ENCODE peak calls at places on chromosomes 7 and 10, in six cellular contexts. G, Z, N, L, D and B are unnamed samples.

GRCh38 chr10:132623996-132624846 is 86.6 kb downstream of the INPP5A start:
- DNase-seq in L (no peak), G (no peak), Z (no peak), D (no peak), N (no peak), B (no peak)

GRCh38 chr10:71064413-71065118 is 147.8 kb upstream of the UNC5B start:
- DNase-seq in D (no peak), G (no peak), Z (peak), N (no peak), L (peak), B (no peak)

GRCh38 chr10:31320179-31320597 is 1.2 kb downstream of the ZEB1 start:
- DNase-seq in Z (peak), D (peak), N (no peak), L (no peak), G (peak), B (peak)

GRCh38 chr7:24637021-24637420 is 63.8 kb downstream of the PALS2 start:
- DNase-seq in Z (peak), N (no peak), G (peak), D (no peak), L (no peak), B (no peak)

GRCh38 chr7:77416621-77417371 is 647 bp upstream of the GSAP start:
- DNase-seq in N (no peak), G (no peak), L (no peak), Z (no peak), D (no peak), B (no peak)

GRCh38 chr10:23493711-23494110 is 54.8 kb downstream of the OTUD1 start:
- DNase-seq in G (no peak), D (no peak), N (no peak), L (no peak), Z (no peak), B (no peak)

GRCh38 chr10:78559514-78560392 is 509.0 kb upstream of the ZMIZ1 start:
- DNase-seq in L (no peak), N (no peak), Z (no peak), D (no peak), G (no peak), B (no peak)

GRCh38 chr7:7454000-7454399 is 81.7 kb downstream of the COL28A1 start:
- DNase-seq in Z (no peak), L (no peak), D (no peak), G (no peak), N (no peak), B (no peak)

GRCh38 chr10:114709966-114710365 is 51.9 kb upstream of the ABLIM1 start:
- DNase-seq in Z (peak), G (peak), L (no peak), N (no peak), D (no peak), B (no peak)

GRCh38 chr7:33196194-33196593 is 66.8 kb downstream of the BBS9 start:
- DNase-seq in D (no peak), Z (peak), L (no peak), N (no peak), G (peak), B (no peak)

GRCh38 chr7:9231683-9232082 is 798.3 kb downstream of the NXPH1 start:
- DNase-seq in D (no peak), N (no peak), Z (no peak), G (no peak), L (no peak), B (no peak)

GRCh38 chr10:43854042-43854441 is 205.4 kb upstream of the ZNF32 start:
- DNase-seq in Z (peak), N (peak), L (peak), G (peak), D (no peak), B (peak)

GRCh38 chr7:143422033-143422432 is 13.4 kb upstream of the EPHA1 start:
- DNase-seq in N (no peak), L (no peak), D (no peak), Z (no peak), G (no peak), B (no peak)

GRCh38 chr7:4738711-4739527 is 36.5 kb upstream of the AP5Z1 start:
- DNase-seq in D (peak), G (peak), Z (peak), L (peak), N (peak), B (peak)

GRCh38 chr10:1160561-1160961 is 104.4 kb downstream of the WDR37 start:
- DNase-seq in D (no peak), N (no peak), G (no peak), Z (no peak), L (no peak), B (no peak)

GRCh38 chr10:97032624-97033023 is 153.1 kb downstream of the SLIT1 start:
- DNase-seq in G (no peak), N (no peak), L (no peak), D (no peak), Z (no peak), B (no peak)

GRCh38 chr10:71429929-71430328 is 33.2 kb downstream of the CDH23 start:
- DNase-seq in Z (no peak), G (no peak), D (peak), L (no peak), N (no peak), B (no peak)

GRCh38 chr10:57983226-57983870 is 284.3 kb downstream of the IPMK start:
- DNase-seq in D (no peak), L (no peak), Z (peak), G (peak), N (peak), B (no peak)

GRCh38 chr10:71584461-71584860 is 135.1 kb downstream of the C10orf105 start:
- DNase-seq in N (no peak), Z (peak), G (peak), D (no peak), L (no peak), B (no peak)

GRCh38 chr10:78335691-78336401 is 302.2 kb downstream of the RPS24 start:
- DNase-seq in N (no peak), G (peak), Z (peak), D (no peak), L (no peak), B (no peak)

GRCh38 chr10:51257511-51258248 is 183.4 kb downstream of the PRKG1 start:
- DNase-seq in L (no peak), Z (peak), G (peak), N (no peak), D (no peak), B (peak)

GRCh38 chr7:131383417-131383816 is 55.7 kb downstream of the MKLN1 start:
- DNase-seq in D (no peak), N (no peak), G (peak), L (no peak), Z (peak), B (no peak)

GRCh38 chr10:69958232-69958902 is 94.3 kb upstream of the MACROH2A2 start:
- DNase-seq in G (peak), N (peak), Z (peak), D (peak), L (peak), B (peak)

GRCh38 chr7:77679608-77680007 is 16.7 kb upstream of the RSBN1L start:
- DNase-seq in L (no peak), G (no peak), D (no peak), N (no peak), Z (no peak), B (peak)

GRCh38 chr10:3085785-3086567 is 18.6 kb downstream of the PFKP start:
- DNase-seq in N (no peak), L (no peak), D (no peak), Z (no peak), G (no peak), B (no peak)

GRCh38 chr7:66357062-66357461 is 151.9 kb downstream of the TPST1 start:
- DNase-seq in L (no peak), Z (no peak), G (no peak), D (no peak), N (no peak), B (no peak)

GRCh38 chr10:76306859-76307258 is 875.4 kb downstream of the LRMDA start:
- DNase-seq in L (no peak), Z (peak), D (no peak), N (no peak), G (peak), B (no peak)

GRCh38 chr7:151843181-151843580 is 33.7 kb downstream of the PRKAG2 start:
- DNase-seq in N (no peak), Z (no peak), G (no peak), L (no peak), D (no peak), B (no peak)

GRCh38 chr7:41107330-41107937 is 595.5 kb downstream of the INHBA start:
- DNase-seq in G (peak), Z (peak), D (no peak), L (peak), N (peak), B (peak)

GRCh38 chr10:103979530-103979929 is 12.6 kb downstream of the SLK start:
- DNase-seq in G (no peak), N (no peak), Z (no peak), L (no peak), D (no peak), B (no peak)

GRCh38 chr10:49435225-49435624 is 39.3 kb upstream of the DRGX start:
- DNase-seq in N (no peak), G (no peak), D (no peak), Z (no peak), L (no peak), B (peak)

GRCh38 chr7:135970682-135971365 is 6.3 kb downstream of the MTPN start:
- DNase-seq in Z (no peak), D (no peak), L (no peak), G (no peak), N (no peak), B (no peak)

GRCh38 chr7:2166625-2167280 is 66.0 kb downstream of the MAD1L1 start:
- DNase-seq in L (no peak), N (no peak), Z (no peak), G (no peak), D (no peak), B (peak)

GRCh38 chr10:101901340-101901739 is 57.7 kb upstream of the KCNIP2 start:
- DNase-seq in Z (no peak), G (no peak), N (no peak), D (no peak), L (no peak), B (no peak)

GRCh38 chr7:117673839-117674238 is 194.0 kb downstream of the CFTR start:
- DNase-seq in G (peak), L (peak), N (peak), Z (peak), D (no peak), B (peak)

GRCh38 chr10:133169173-133169947 is 9.3 kb downstream of the KNDC1 start:
- DNase-seq in G (no peak), Z (no peak), L (no peak), D (no peak), N (no peak), B (no peak)

GRCh38 chr10:86533328-86533727 is 11.7 kb upstream of the WAPL start:
- DNase-seq in G (no peak), Z (no peak), D (no peak), N (no peak), L (no peak), B (no peak)

DNA sequence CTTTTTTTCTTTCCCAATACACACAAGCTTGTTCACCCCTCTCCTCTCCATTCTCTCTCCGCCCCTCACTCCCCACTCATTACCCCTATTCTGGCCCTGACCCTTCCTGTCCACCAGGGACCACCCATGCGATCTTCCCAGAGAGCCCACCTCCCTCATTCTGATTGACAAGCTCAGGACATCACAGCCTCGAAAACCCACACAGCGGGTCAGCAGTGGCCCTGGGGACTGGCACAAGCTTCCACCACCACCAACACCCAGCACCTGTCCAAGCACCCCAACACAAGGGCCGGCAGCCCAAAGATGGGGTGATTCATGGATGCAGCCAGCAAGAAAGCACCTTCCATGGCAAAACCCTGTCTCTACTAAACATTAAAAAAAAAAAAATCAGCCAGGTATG is 50.0 kb upstream of the USP6NL start:
- DNase-seq in N (no peak), Z (no peak), D (no peak), L (no peak), G (no peak), B (no peak)
- H3K9ac ChIP-seq in N (no peak), Z (no peak), D (no peak), L (no peak), G (no peak), B (no peak)

GRCh38 chr10:74913321-74913980 is 87.1 kb downstream of the KAT6B start:
- DNase-seq in G (no peak), D (no peak), Z (no peak), N (no peak), L (no peak), B (no peak)
- H3K4me2 ChIP-seq in G (peak), D (peak), Z (peak), N (no peak), L (no peak), B (no peak)

DNA sequence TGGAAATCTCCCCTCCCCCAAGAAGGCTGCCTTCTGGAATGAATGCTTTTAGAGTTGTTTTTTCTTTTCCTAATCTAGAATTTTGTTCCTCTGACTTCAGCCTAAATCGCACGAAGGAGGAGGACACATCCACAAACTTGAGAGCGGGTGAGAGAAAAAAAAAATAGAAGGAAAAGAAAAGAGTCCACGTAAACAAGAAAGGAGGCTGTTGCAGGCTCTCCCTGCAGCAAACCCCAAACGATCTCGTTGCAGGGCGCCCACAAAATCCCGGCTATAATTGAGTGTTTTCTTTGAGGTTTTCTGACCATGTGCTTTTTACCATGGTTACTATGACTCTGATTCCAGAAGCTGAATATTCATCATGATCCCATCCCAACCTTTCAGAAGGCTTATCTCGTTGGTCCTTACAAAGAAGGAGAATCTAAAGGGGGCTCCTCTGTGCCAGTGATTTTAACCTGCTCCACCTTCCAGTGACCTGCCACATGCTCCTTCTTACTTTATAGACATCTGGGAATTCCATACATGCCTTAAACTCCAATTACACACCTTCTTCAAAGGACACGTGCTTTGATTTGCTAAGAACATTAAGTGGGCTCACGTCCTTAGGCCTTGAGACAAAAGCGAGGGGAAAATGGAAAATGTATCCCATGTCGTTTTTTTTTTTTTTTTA is 5.8 kb downstream of the TWIST1 start:
- DNase-seq in G (no peak), L (no peak), Z (no peak), D (no peak), N (no peak), B (no peak)
- H3K9ac ChIP-seq in G (no peak), L (no peak), Z (no peak), D (no peak), N (no peak), B (no peak)

GRCh38 chr7:139771001-139771956 is 6.5 kb downstream of the HIPK2 start:
- DNase-seq in D (no peak), G (peak), N (peak), L (no peak), Z (peak), B (peak)
- H3K4me2 ChIP-seq in D (no peak), G (no peak), N (peak), L (no peak), Z (peak), B (no peak)

DNA sequence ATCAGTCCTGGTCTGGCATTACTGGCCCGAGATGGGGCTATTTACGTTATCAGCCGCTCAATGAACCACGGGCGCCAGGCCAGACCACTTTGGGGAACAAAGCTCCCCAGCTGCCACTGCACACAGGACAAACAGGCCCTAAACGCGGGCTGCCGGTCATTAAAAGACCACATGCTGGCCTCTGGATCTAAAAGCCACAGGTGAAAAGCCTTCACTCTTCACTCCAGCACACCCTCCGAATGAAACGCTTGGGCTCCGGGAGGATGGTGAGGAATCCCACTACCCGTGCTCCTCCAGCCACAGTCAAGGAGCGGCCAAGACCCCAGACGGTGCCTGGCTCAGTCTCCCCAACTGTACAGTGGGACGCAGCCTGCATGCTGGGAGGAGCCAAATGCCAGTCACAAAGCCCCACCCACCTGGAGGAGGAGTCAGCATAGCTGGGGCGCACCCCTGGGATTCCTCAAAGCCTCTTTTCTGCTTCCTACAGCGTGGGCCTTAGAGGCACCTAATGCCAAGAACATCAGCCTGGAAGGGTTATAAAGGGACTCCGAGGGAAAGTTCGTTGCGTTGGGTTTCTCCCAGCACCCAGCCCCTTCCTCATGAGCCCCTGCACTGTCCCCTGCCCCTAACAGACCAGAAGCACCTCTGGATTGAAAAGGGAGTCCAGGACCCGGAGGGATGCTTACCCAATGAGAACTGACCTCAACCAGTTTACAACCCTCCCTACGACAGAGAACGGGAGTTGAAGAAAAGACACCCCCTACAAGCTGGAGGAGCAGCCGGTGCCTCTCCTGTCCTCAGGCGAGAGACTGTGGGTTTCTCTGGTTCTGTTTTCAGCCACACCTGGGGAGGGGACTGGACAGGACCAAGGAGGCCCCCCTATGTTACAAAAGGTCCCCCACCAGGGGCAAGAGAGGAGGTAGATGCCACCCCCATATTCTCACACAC is 4.7 kb downstream of the PDGFA start:
- DNase-seq in N (no peak), D (peak), Z (peak), L (no peak), G (peak), B (no peak)
- H3K9ac ChIP-seq in N (no peak), D (no peak), Z (peak), L (no peak), G (no peak), B (no peak)

GRCh38 chr10:110867807-110868465 is 3.8 kb upstream of the PDCD4 start:
- DNase-seq in Z (no peak), G (no peak), N (no peak), D (no peak), L (no peak), B (peak)
- H3K4me2 ChIP-seq in Z (no peak), G (no peak), N (no peak), D (no peak), L (no peak), B (no peak)

GRCh38 chr7:27174077-27175004 is at the start of gene HOXA10:
- DNase-seq in Z (no peak), D (no peak), L (no peak), N (no peak), G (no peak), B (no peak)
- H3K9ac ChIP-seq in Z (no peak), D (no peak), L (no peak), N (peak), G (peak), B (no peak)

GRCh38 chr7:74405899-74406512 is 47.7 kb upstream of the GTF2IRD1 start:
- DNase-seq in Z (no peak), L (no peak), G (no peak), N (no peak), D (no peak), B (no peak)

GRCh38 chr7:74403521-74404387 is 50.0 kb upstream of the GTF2IRD1 start:
- DNase-seq in Z (no peak), L (no peak), G (no peak), N (no peak), D (no peak), B (no peak)

GRCh38 chr7:74405191-74405898 is 48.4 kb upstream of the GTF2IRD1 start:
- DNase-seq in D (peak), G (no peak), Z (no peak), L (no peak), N (no peak), B (no peak)

GRCh38 chr7:74404741-74405140 is 49.0 kb upstream of the GTF2IRD1 start:
- DNase-seq in G (no peak), D (no peak), L (no peak), Z (no peak), N (no peak), B (no peak)

DNA sequence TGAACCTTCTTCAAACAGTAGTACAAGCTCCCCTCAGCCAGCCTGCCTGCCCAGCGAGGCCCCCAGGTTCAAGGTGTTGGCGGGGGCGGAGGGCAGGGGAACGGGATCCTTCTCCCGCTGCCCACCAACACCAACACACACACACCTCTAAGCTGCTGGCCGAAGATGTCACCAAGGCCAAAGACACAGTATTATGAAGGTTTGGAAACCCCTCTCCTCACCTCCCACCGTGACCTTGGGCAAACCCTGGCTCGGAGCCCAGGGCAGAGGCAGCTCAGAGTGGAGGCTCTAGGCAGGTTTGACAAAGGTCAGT is 49.4 kb upstream of the GTF2IRD1 start:
- DNase-seq in N (no peak), D (no peak), L (no peak), G (no peak), Z (no peak), B (no peak)
- H3K4me2 ChIP-seq in N (no peak), D (no peak), L (no peak), G (no peak), Z (no peak), B (no peak)

GRCh38 chr10:124402273-124402672 is 16.4 kb downstream of the OAT start:
- DNase-seq in N (no peak), Z (no peak), D (no peak), L (no peak), G (no peak), B (no peak)

GRCh38 chr10:124407451-124407850 is 11.3 kb downstream of the OAT start:
- DNase-seq in L (no peak), D (no peak), N (no peak), Z (no peak), G (no peak), B (no peak)

GRCh38 chr10:124408357-124408756 is 10.4 kb downstream of the OAT start:
- DNase-seq in L (no peak), N (no peak), D (no peak), Z (no peak), G (no peak), B (no peak)

GRCh38 chr10:124401633-124402032 is 17.1 kb downstream of the OAT start:
- DNase-seq in D (no peak), G (no peak), N (no peak), L (no peak), Z (no peak), B (no peak)

DNA sequence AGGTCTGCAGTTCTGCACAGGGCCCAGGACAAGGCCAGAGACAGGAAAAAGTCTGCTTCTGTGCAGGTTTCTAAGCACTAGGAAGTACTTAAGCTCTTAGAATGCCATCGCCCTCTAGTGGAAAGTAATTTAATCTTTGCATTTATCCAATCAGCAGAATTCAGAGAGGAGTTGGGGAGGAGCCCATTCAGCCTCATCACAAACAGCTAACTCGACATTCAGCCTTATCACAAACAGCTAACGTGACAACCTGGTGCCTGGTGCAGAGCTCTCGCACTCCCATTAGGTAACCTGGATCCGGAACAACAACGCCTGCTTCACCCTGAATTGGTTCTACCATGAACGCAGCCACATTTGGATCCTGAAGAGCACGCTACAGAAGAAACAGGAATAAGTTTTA is 15.2 kb downstream of the OAT start:
- DNase-seq in Z (peak), G (peak), N (peak), D (peak), L (peak), B (peak)
- H3K9ac ChIP-seq in Z (no peak), G (no peak), N (no peak), D (no peak), L (no peak), B (no peak)